ENCODE peak calls at places on chromosome 18, in seven cellular contexts. One of them, this sample, is unnamed.

GRCh38 chr18:33210575-33211189 is 229.8 kb downstream of the CCDC178 start:
- DNase-seq in body of pancreas: no peak
- DNase-seq in colonic mucosa: no peak
- DNase-seq in CD8-positive, alpha-beta T cell: no peak
- DNase-seq in OCI-LY7: peak
- DNase-seq in SJSA1: no peak
- DNase-seq in left ventricle myocardium inferior: no peak
- DNase-seq in this sample: no peak

GRCh38 chr18:42028232-42028832 is 73.3 kb downstream of the PIK3C3 start:
- DNase-seq in colonic mucosa: peak
- DNase-seq in CD8-positive, alpha-beta T cell: peak
- DNase-seq in left ventricle myocardium inferior: no peak
- DNase-seq in SJSA1: peak
- DNase-seq in body of pancreas: peak
- DNase-seq in OCI-LY7: peak
- DNase-seq in this sample: no peak

GRCh38 chr18:6039055-6039454 is 143.7 kb upstream of the TMEM200C start:
- DNase-seq in body of pancreas: no peak
- DNase-seq in SJSA1: peak
- DNase-seq in left ventricle myocardium inferior: no peak
- DNase-seq in OCI-LY7: no peak
- DNase-seq in colonic mucosa: no peak
- DNase-seq in CD8-positive, alpha-beta T cell: no peak
- DNase-seq in this sample: no peak

GRCh38 chr18:77339623-77340022 is 90.0 kb downstream of the GALR1 start:
- DNase-seq in left ventricle myocardium inferior: no peak
- DNase-seq in OCI-LY7: no peak
- DNase-seq in body of pancreas: no peak
- DNase-seq in colonic mucosa: no peak
- DNase-seq in CD8-positive, alpha-beta T cell: no peak
- DNase-seq in SJSA1: no peak
- DNase-seq in this sample: no peak

GRCh38 chr18:2979027-2979570 is 33.8 kb downstream of the LPIN2 start:
- DNase-seq in left ventricle myocardium inferior: no peak
- DNase-seq in colonic mucosa: no peak
- DNase-seq in SJSA1: no peak
- DNase-seq in body of pancreas: peak
- DNase-seq in CD8-positive, alpha-beta T cell: no peak
- DNase-seq in OCI-LY7: no peak
- DNase-seq in this sample: no peak

GRCh38 chr18:61199131-61199903 is 133.9 kb upstream of the CDH20 start:
- DNase-seq in SJSA1: no peak
- DNase-seq in CD8-positive, alpha-beta T cell: no peak
- DNase-seq in body of pancreas: no peak
- DNase-seq in left ventricle myocardium inferior: no peak
- DNase-seq in colonic mucosa: no peak
- DNase-seq in OCI-LY7: no peak
- DNase-seq in this sample: no peak

GRCh38 chr18:9643549-9643948 is 29.2 kb upstream of the PPP4R1 start:
- DNase-seq in left ventricle myocardium inferior: no peak
- DNase-seq in OCI-LY7: no peak
- DNase-seq in CD8-positive, alpha-beta T cell: no peak
- DNase-seq in body of pancreas: peak
- DNase-seq in colonic mucosa: no peak
- DNase-seq in SJSA1: peak
- DNase-seq in this sample: no peak

GRCh38 chr18:47448956-47449355 is 197.5 kb upstream of the SKOR2 start:
- DNase-seq in body of pancreas: no peak
- DNase-seq in left ventricle myocardium inferior: no peak
- DNase-seq in colonic mucosa: no peak
- DNase-seq in OCI-LY7: no peak
- DNase-seq in CD8-positive, alpha-beta T cell: no peak
- DNase-seq in SJSA1: no peak
- DNase-seq in this sample: no peak

GRCh38 chr18:48032876-48033769 is 102.7 kb upstream of the SMAD2 start:
- DNase-seq in SJSA1: no peak
- DNase-seq in OCI-LY7: no peak
- DNase-seq in CD8-positive, alpha-beta T cell: no peak
- DNase-seq in left ventricle myocardium inferior: no peak
- DNase-seq in body of pancreas: no peak
- DNase-seq in colonic mucosa: no peak
- DNase-seq in this sample: no peak

GRCh38 chr18:78776706-78777105 is 202.9 kb upstream of the SALL3 start:
- DNase-seq in CD8-positive, alpha-beta T cell: no peak
- DNase-seq in left ventricle myocardium inferior: no peak
- DNase-seq in colonic mucosa: peak
- DNase-seq in OCI-LY7: no peak
- DNase-seq in body of pancreas: no peak
- DNase-seq in SJSA1: no peak
- DNase-seq in this sample: no peak

GRCh38 chr18:7273301-7273911 is 42.5 kb downstream of the LRRC30 start:
- DNase-seq in left ventricle myocardium inferior: peak
- DNase-seq in CD8-positive, alpha-beta T cell: no peak
- DNase-seq in body of pancreas: peak
- DNase-seq in SJSA1: peak
- DNase-seq in colonic mucosa: peak
- DNase-seq in OCI-LY7: no peak
- DNase-seq in this sample: no peak

GRCh38 chr18:10715791-10716190 is 190.0 kb downstream of the NAPG start:
- DNase-seq in OCI-LY7: no peak
- DNase-seq in body of pancreas: peak
- DNase-seq in CD8-positive, alpha-beta T cell: no peak
- DNase-seq in colonic mucosa: no peak
- DNase-seq in SJSA1: no peak
- DNase-seq in left ventricle myocardium inferior: no peak
- DNase-seq in this sample: peak

GRCh38 chr18:7728297-7728696 is 161.2 kb downstream of the PTPRM start:
- DNase-seq in SJSA1: no peak
- DNase-seq in left ventricle myocardium inferior: no peak
- DNase-seq in OCI-LY7: no peak
- DNase-seq in body of pancreas: no peak
- DNase-seq in colonic mucosa: no peak
- DNase-seq in CD8-positive, alpha-beta T cell: no peak
- DNase-seq in this sample: no peak

GRCh38 chr18:57733861-57734260 is 69.3 kb downstream of the ATP8B1 start:
- DNase-seq in OCI-LY7: no peak
- DNase-seq in CD8-positive, alpha-beta T cell: no peak
- DNase-seq in colonic mucosa: no peak
- DNase-seq in left ventricle myocardium inferior: no peak
- DNase-seq in SJSA1: no peak
- DNase-seq in body of pancreas: no peak
- DNase-seq in this sample: no peak

GRCh38 chr18:57730146-57730545 is 73.0 kb downstream of the ATP8B1 start:
- DNase-seq in left ventricle myocardium inferior: no peak
- DNase-seq in colonic mucosa: peak
- DNase-seq in OCI-LY7: no peak
- DNase-seq in CD8-positive, alpha-beta T cell: no peak
- DNase-seq in SJSA1: no peak
- DNase-seq in body of pancreas: no peak
- DNase-seq in this sample: no peak

GRCh38 chr18:57728941-57729511 is 74.1 kb downstream of the ATP8B1 start:
- DNase-seq in colonic mucosa: peak
- DNase-seq in left ventricle myocardium inferior: no peak
- DNase-seq in CD8-positive, alpha-beta T cell: no peak
- DNase-seq in body of pancreas: no peak
- DNase-seq in SJSA1: no peak
- DNase-seq in OCI-LY7: no peak
- DNase-seq in this sample: peak

GRCh38 chr18:57727952-57728807 is 74.9 kb downstream of the ATP8B1 start:
- DNase-seq in body of pancreas: no peak
- DNase-seq in CD8-positive, alpha-beta T cell: no peak
- DNase-seq in colonic mucosa: peak
- DNase-seq in SJSA1: no peak
- DNase-seq in OCI-LY7: no peak
- DNase-seq in left ventricle myocardium inferior: no peak
- DNase-seq in this sample: no peak
- H3K27ac ChIP-seq in body of pancreas: peak
- H3K27ac ChIP-seq in CD8-positive, alpha-beta T cell: no peak
- H3K27ac ChIP-seq in colonic mucosa: peak
- H3K27ac ChIP-seq in SJSA1: no peak
- H3K27ac ChIP-seq in OCI-LY7: no peak
- H3K27ac ChIP-seq in left ventricle myocardium inferior: peak
- H3K27ac ChIP-seq in this sample: peak

GRCh38 chr18:31097666-31098065 is 4.6 kb downstream of the DSC2 start:
- DNase-seq in OCI-LY7: no peak
- DNase-seq in left ventricle myocardium inferior: no peak
- DNase-seq in SJSA1: no peak
- DNase-seq in colonic mucosa: no peak
- DNase-seq in CD8-positive, alpha-beta T cell: no peak
- DNase-seq in body of pancreas: no peak
- DNase-seq in this sample: no peak

GRCh38 chr18:31098878-31099277 is 3.3 kb downstream of the DSC2 start:
- DNase-seq in body of pancreas: no peak
- DNase-seq in colonic mucosa: no peak
- DNase-seq in CD8-positive, alpha-beta T cell: no peak
- DNase-seq in SJSA1: no peak
- DNase-seq in OCI-LY7: no peak
- DNase-seq in left ventricle myocardium inferior: no peak
- DNase-seq in this sample: no peak

GRCh38 chr18:31101148-31102019 is 837 bp downstream of the DSC2 start:
- DNase-seq in CD8-positive, alpha-beta T cell: no peak
- DNase-seq in left ventricle myocardium inferior: peak
- DNase-seq in colonic mucosa: peak
- DNase-seq in OCI-LY7: no peak
- DNase-seq in SJSA1: no peak
- DNase-seq in body of pancreas: peak
- DNase-seq in this sample: no peak

GRCh38 chr18:31100598-31101147 is 1.5 kb downstream of the DSC2 start:
- DNase-seq in body of pancreas: peak
- DNase-seq in colonic mucosa: peak
- DNase-seq in SJSA1: no peak
- DNase-seq in left ventricle myocardium inferior: no peak
- DNase-seq in OCI-LY7: no peak
- DNase-seq in CD8-positive, alpha-beta T cell: no peak
- DNase-seq in this sample: no peak

DNA sequence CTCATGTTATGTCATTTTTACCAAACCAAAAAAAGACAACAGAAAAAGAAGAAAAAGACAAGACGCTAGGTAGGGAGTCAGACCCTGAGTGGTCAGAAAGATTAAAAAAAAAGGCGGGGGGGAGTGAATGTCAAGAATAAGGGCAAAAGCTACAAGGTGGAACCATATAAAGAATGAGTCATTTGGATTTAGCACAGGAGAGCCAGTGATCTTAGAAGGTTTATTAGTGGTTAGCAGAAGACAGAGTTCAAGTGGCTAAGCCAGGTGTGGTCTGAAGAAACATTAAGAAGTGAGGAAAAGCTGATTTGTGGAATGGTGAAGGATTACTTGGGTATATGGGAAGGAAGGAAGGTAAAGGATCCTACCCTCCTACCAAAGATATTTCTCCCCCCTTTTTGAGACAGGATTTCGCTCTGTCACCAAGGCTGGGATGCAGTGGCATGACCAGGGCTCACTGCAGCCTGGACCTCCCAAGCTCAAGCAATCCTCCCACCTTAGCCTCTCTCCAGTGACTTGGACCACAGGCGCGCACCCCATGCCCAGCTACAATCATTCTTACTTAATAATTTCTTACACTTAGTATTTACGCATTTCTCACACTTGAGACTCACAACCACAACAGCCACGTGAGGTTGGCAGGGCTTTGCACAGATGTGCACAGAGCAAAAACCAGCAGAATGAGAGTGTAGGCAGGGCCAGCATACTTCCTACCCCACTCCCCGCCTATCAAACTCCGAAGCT is 2.6 kb downstream of the DSC2 start:
- DNase-seq in SJSA1: no peak
- DNase-seq in CD8-positive, alpha-beta T cell: no peak
- DNase-seq in body of pancreas: peak
- DNase-seq in colonic mucosa: peak
- DNase-seq in OCI-LY7: no peak
- DNase-seq in left ventricle myocardium inferior: no peak
- DNase-seq in this sample: no peak
- H3K27ac ChIP-seq in SJSA1: no peak
- H3K27ac ChIP-seq in CD8-positive, alpha-beta T cell: no peak
- H3K27ac ChIP-seq in body of pancreas: peak
- H3K27ac ChIP-seq in colonic mucosa: peak
- H3K27ac ChIP-seq in OCI-LY7: no peak
- H3K27ac ChIP-seq in left ventricle myocardium inferior: peak
- H3K27ac ChIP-seq in this sample: peak

GRCh38 chr18:26894426-26894825 is 28.9 kb upstream of the AQP4 start:
- DNase-seq in SJSA1: no peak
- DNase-seq in OCI-LY7: no peak
- DNase-seq in left ventricle myocardium inferior: no peak
- DNase-seq in colonic mucosa: no peak
- DNase-seq in CD8-positive, alpha-beta T cell: no peak
- DNase-seq in body of pancreas: no peak
- DNase-seq in this sample: no peak
- H3K27ac ChIP-seq in SJSA1: no peak
- H3K27ac ChIP-seq in OCI-LY7: no peak
- H3K27ac ChIP-seq in left ventricle myocardium inferior: no peak
- H3K27ac ChIP-seq in colonic mucosa: no peak
- H3K27ac ChIP-seq in CD8-positive, alpha-beta T cell: no peak
- H3K27ac ChIP-seq in body of pancreas: no peak
- H3K27ac ChIP-seq in this sample: no peak

GRCh38 chr18:39485696-39486095 is 1920.1 kb upstream of the CELF4 start:
- DNase-seq in SJSA1: no peak
- DNase-seq in OCI-LY7: no peak
- DNase-seq in left ventricle myocardium inferior: no peak
- DNase-seq in colonic mucosa: no peak
- DNase-seq in body of pancreas: no peak
- DNase-seq in CD8-positive, alpha-beta T cell: no peak
- DNase-seq in this sample: no peak

GRCh38 chr18:39486268-39486667 is 1920.7 kb upstream of the CELF4 start:
- DNase-seq in OCI-LY7: no peak
- DNase-seq in colonic mucosa: no peak
- DNase-seq in CD8-positive, alpha-beta T cell: no peak
- DNase-seq in SJSA1: no peak
- DNase-seq in body of pancreas: no peak
- DNase-seq in left ventricle myocardium inferior: no peak
- DNase-seq in this sample: no peak

GRCh38 chr18:39481281-39481680 is 1915.7 kb upstream of the CELF4 start:
- DNase-seq in OCI-LY7: no peak
- DNase-seq in left ventricle myocardium inferior: no peak
- DNase-seq in body of pancreas: no peak
- DNase-seq in CD8-positive, alpha-beta T cell: no peak
- DNase-seq in SJSA1: no peak
- DNase-seq in colonic mucosa: no peak
- DNase-seq in this sample: no peak

DNA sequence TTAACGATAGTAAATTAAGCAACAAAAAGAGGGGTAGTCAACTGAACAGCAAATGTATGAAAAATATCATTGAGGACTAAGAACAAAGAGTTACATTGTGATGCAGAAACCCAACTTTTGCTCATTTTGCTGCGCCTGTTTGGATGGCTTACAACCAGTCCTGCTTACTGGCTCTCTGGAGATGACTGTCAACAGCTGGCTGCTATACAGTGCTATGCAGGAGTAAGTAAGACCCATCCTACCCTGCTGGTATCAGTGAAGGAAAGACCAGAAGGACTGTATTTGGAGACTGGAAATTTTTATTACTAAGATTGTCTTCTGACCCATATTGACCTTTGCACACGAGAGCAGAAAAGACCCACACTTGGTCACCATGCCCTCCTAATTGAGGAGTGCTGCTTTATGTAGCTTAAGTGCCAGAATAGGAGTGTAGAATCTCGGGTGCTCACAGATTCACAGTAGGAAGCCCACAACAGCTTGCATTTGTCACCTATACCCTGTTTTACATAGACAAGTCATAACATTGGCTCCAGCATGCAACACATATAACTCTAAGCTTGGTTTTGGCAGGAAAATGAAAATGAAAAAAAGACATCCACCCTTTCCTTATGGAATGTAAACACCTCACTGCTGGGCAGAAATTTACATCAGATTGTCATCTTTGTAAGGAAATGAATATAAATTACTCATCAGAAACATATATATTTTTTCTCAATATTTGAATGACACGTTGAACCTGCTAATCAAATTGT is 1915.1 kb upstream of the CELF4 start:
- DNase-seq in SJSA1: no peak
- DNase-seq in body of pancreas: no peak
- DNase-seq in OCI-LY7: no peak
- DNase-seq in colonic mucosa: no peak
- DNase-seq in left ventricle myocardium inferior: no peak
- DNase-seq in CD8-positive, alpha-beta T cell: no peak
- DNase-seq in this sample: no peak
- H3K27ac ChIP-seq in SJSA1: no peak
- H3K27ac ChIP-seq in body of pancreas: no peak
- H3K27ac ChIP-seq in OCI-LY7: no peak
- H3K27ac ChIP-seq in colonic mucosa: no peak
- H3K27ac ChIP-seq in left ventricle myocardium inferior: no peak
- H3K27ac ChIP-seq in CD8-positive, alpha-beta T cell: no peak
- H3K27ac ChIP-seq in this sample: no peak

This sample was measured in epithelial cell of prostate.